ENCODE peak calls at places on chromosomes 5 and 9, in five cellular contexts. G is IMR-90, E is K562, H is A549, F is GM12878. Q is an unnamed sample.

GRCh38 chr5:168022761-168023160 is 268.7 kb upstream of the WWC1 start:
- DNase-seq in E (no peak), F (no peak), G (no peak), H (no peak), Q (peak)

GRCh38 chr5:179908528-179908927 is 831 bp upstream of the TBC1D9B start:
- DNase-seq in E (no peak), F (no peak), G (no peak), H (no peak), Q (peak)

GRCh38 chr5:167030500-167031120 is 1260.8 kb upstream of the WWC1 start:
- DNase-seq in E (no peak), F (no peak), H (peak), G (no peak), Q (peak)

GRCh38 chr9:29211681-29212589 is 1638.7 kb upstream of the C9orf72 start:
- DNase-seq in H (peak), G (no peak), F (no peak), E (no peak), Q (peak)

GRCh38 chr5:54904425-54904824 is 81.0 kb downstream of the ESM1 start:
- DNase-seq in G (peak), H (no peak), F (no peak), E (peak), Q (no peak)

GRCh38 chr5:113520429-113520828 is 6.9 kb downstream of the YTHDC2 start:
- DNase-seq in E (no peak), H (no peak), F (peak), G (peak), Q (no peak)

GRCh38 chr9:87387351-87388055 is 110.2 kb upstream of the DAPK1 start:
- DNase-seq in G (no peak), E (peak), F (no peak), H (no peak), Q (no peak)

GRCh38 chr9:127022913-127023665 is 99.3 kb downstream of the ANGPTL2 start:
- DNase-seq in G (no peak), E (no peak), F (no peak), H (no peak), Q (no peak)

GRCh38 chr9:122190597-122191381 is 31.1 kb downstream of the MORN5 start:
- DNase-seq in E (no peak), F (no peak), G (peak), H (no peak), Q (no peak)

GRCh38 chr5:124678992-124679519 is 67.4 kb downstream of the ZNF608 start:
- DNase-seq in H (no peak), F (no peak), G (no peak), E (no peak), Q (no peak)

GRCh38 chr5:322942-323879 is 1.7 kb downstream of the AHRR start:
- DNase-seq in H (no peak), G (peak), F (no peak), E (no peak), Q (no peak)

GRCh38 chr5:55847837-55848236 is 3.3 kb upstream of the IL31RA start:
- DNase-seq in F (no peak), G (peak), E (no peak), H (no peak), Q (no peak)

GRCh38 chr9:14768561-14769234 is 46.2 kb upstream of the CER1 start:
- DNase-seq in G (peak), H (peak), F (no peak), E (peak), Q (peak)

GRCh38 chr5:173567548-173567947 is 48.9 kb downstream of the BOD1 start:
- DNase-seq in G (peak), F (no peak), E (no peak), H (no peak), Q (no peak)

GRCh38 chr9:77981332-77981731 is 50.3 kb downstream of the GNAQ start:
- DNase-seq in G (peak), H (no peak), E (no peak), F (no peak), Q (no peak)

GRCh38 chr5:21919417-21920022 is 933.6 kb downstream of the CDH12 start:
- DNase-seq in F (peak), E (peak), G (peak), H (peak), Q (peak)

GRCh38 chr9:135525241-135526088 is 4.2 kb downstream of the LCN1 start:
- DNase-seq in G (no peak), F (no peak), H (no peak), E (no peak), Q (no peak)

GRCh38 chr5:150180241-150181027 is 9.4 kb upstream of the SLC6A7 start:
- DNase-seq in G (peak), E (no peak), F (no peak), H (no peak), Q (no peak)

GRCh38 chr5:148957591-148958202 is 105.2 kb downstream of the SH3TC2 start:
- DNase-seq in E (peak), H (no peak), F (no peak), G (peak), Q (peak)

GRCh38 chr5:109411627-109412026 is 1.9 kb upstream of the PJA2 start:
- DNase-seq in E (peak), G (peak), H (peak), F (no peak), Q (no peak)

GRCh38 chr5:54184797-54185196 is 125.6 kb downstream of the ARL15 start:
- DNase-seq in E (no peak), G (no peak), F (no peak), H (no peak), Q (no peak)

GRCh38 chr5:2981652-2982051 is 230.2 kb upstream of the IRX2 start:
- DNase-seq in H (no peak), G (no peak), F (no peak), E (no peak), Q (no peak)

GRCh38 chr5:51846015-51846414 is 462.8 kb downstream of the ISL1 start:
- DNase-seq in H (no peak), E (no peak), G (no peak), F (no peak), Q (no peak)

GRCh38 chr5:176866913-176867312 is 32.2 kb downstream of the HK3 start:
- DNase-seq in H (no peak), G (no peak), F (no peak), E (no peak), Q (peak)

GRCh38 chr9:108021311-108021710 is 531.7 kb upstream of the KLF4 start:
- DNase-seq in H (no peak), F (no peak), E (no peak), G (no peak), Q (no peak)

GRCh38 chr5:32908646-32909045 is 197.5 kb downstream of the NPR3 start:
- DNase-seq in E (no peak), F (no peak), H (no peak), G (no peak), Q (no peak)

GRCh38 chr5:133565993-133566392 is 46.3 kb downstream of the FSTL4 start:
- DNase-seq in G (peak), H (no peak), E (peak), F (no peak), Q (no peak)

GRCh38 chr9:3008091-3008490 is 164.2 kb upstream of the PUM3 start:
- DNase-seq in F (no peak), G (no peak), H (no peak), E (no peak), Q (no peak)

GRCh38 chr5:98784411-98784810 is 10.9 kb downstream of the RGMB start:
- DNase-seq in H (no peak), G (no peak), F (no peak), E (no peak), Q (no peak)

GRCh38 chr9:89533396-89534187 is 35.7 kb upstream of the SEMA4D start:
- DNase-seq in F (no peak), H (no peak), E (no peak), G (no peak), Q (peak)

GRCh38 chr9:77953590-77953989 is 78.0 kb downstream of the GNAQ start:
- DNase-seq in E (no peak), F (no peak), G (no peak), H (no peak), Q (no peak)

GRCh38 chr5:60649288-60649917 is 50.6 kb downstream of the DEPDC1B start:
- DNase-seq in F (peak), G (peak), H (peak), E (peak), Q (peak)

GRCh38 chr5:57696906-57697590 is 214.4 kb upstream of the ACTBL2 start:
- DNase-seq in E (no peak), G (peak), H (no peak), F (no peak), Q (no peak)

GRCh38 chr5:39652036-39652435 is 227.3 kb upstream of the DAB2 start:
- DNase-seq in H (no peak), F (no peak), G (no peak), E (no peak), Q (no peak)
- TF ChIP-seq RCOR1 in H (no peak), F (no peak), G (no peak), E (no peak), Q (no peak)

GRCh38 chr9:97907051-97907450 is 15.2 kb downstream of the TRMO start:
- DNase-seq in E (no peak), F (no peak), G (no peak), H (no peak), Q (no peak)
- TF ChIP-seq RCOR1 in E (no peak), F (no peak), G (no peak), H (no peak), Q (no peak)

GRCh38 chr9:83617299-83617698 is 5.6 kb upstream of the IDNK start:
- DNase-seq in E (no peak), H (no peak), G (no peak), F (no peak), Q (no peak)

GRCh38 chr9:83623634-83623991 is 670 bp downstream of the IDNK start:
- DNase-seq in G (no peak), E (no peak), F (no peak), H (no peak), Q (no peak)

GRCh38 chr9:83622433-83622813 is 520 bp upstream of the IDNK start:
- DNase-seq in H (no peak), F (no peak), G (no peak), E (no peak), Q (peak)

GRCh38 chr9:83622814-83623633 is at the start of gene IDNK:
- DNase-seq in E (peak), G (peak), H (peak), F (no peak), Q (peak)

GRCh38 chr9:83620841-83621636 is 1.9 kb upstream of the IDNK start:
- DNase-seq in G (peak), H (peak), F (no peak), E (peak), Q (peak)
- TF ChIP-seq RCOR1 in G (no peak), H (no peak), F (no peak), E (no peak), Q (no peak)

GRCh38 chr5:75055727-75056144 is 3.4 kb upstream of the GCNT4 start:
- DNase-seq in H (no peak), E (no peak), F (no peak), G (peak), Q (no peak)
- TF ChIP-seq RCOR1 in H (no peak), E (no peak), F (no peak), G (no peak), Q (no peak)

DNA sequence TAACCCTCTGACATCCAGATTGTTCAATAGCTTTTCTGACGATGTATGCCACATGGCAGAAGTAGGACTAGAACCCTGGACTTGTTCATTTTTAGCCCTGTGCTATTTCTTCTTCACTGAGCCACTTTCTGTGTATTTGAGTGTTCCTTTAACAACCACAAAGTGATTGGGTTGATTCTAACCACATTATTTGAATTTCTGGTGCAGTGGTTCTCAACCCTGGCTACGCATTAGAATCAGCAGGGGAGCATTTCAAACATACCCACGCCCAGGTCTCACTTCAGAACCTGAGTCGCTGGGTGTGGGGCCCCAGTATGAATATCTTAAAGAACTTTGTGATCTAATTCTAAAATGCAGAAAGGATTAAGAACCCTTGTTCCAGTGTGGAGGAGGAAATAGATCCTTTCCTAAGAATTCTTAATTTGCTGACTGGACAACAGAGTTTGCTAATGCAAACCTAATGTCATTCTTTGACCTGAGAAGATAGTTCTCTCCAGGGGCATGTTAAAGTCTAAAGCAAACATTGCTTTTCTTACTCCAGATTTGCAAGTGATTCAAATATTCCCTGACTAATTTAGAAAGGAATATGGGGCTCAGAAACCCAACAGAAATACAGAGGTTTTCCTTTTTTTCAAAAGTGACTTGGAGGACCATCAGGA is 75.4 kb upstream of the GDNF start:
- DNase-seq in G (no peak), E (no peak), H (no peak), F (peak), Q (no peak)
- TF ChIP-seq RCOR1 in G (no peak), E (no peak), H (no peak), F (no peak), Q (no peak)

DNA sequence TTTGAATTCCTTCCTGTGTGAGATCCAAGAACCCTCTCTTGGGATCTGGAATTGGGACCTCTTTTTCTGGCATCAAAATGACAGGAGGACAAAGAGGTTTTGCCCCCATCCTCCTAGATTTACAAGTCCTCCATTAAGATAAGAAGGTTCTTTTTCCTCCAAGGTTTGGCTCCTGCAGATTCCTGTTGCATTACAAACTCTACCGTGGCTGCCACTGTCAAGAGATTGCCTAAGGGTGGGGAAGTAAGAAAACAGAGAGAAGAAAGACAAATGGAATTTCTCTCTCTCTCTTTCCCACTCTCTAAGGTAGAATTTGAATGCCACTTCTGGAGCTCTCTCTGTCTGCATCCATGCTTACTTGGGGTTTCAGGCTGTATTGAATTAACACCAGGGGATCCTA is 12.0 kb upstream of the SVEP1 start:
- DNase-seq in G (peak), H (no peak), E (no peak), F (no peak), Q (no peak)
- TF ChIP-seq RCOR1 in G (no peak), H (no peak), E (no peak), F (no peak), Q (no peak)

DNA sequence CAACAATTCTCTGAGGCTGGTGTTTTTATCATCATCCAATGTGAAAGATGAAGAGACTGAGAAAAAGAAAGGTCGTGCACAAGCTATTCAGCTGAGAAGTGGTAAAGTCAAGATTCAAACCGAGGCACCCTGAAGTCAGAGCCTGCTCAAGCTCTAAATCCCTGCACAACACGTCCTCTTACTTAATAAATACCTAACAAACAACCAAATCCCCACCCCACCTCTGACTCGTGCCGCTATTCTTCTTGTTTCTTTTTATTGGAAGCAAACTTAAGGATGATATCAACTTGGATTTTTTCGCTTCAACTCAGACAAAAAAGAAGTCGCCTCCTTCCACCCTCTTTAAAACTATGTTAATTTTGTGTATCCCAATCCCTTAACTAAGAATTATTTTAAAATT is 140.2 kb downstream of the CEP120 start:
- DNase-seq in F (no peak), G (no peak), E (no peak), H (no peak), Q (no peak)
- TF ChIP-seq RCOR1 in F (no peak), G (no peak), E (no peak), H (no peak), Q (no peak)

DNA sequence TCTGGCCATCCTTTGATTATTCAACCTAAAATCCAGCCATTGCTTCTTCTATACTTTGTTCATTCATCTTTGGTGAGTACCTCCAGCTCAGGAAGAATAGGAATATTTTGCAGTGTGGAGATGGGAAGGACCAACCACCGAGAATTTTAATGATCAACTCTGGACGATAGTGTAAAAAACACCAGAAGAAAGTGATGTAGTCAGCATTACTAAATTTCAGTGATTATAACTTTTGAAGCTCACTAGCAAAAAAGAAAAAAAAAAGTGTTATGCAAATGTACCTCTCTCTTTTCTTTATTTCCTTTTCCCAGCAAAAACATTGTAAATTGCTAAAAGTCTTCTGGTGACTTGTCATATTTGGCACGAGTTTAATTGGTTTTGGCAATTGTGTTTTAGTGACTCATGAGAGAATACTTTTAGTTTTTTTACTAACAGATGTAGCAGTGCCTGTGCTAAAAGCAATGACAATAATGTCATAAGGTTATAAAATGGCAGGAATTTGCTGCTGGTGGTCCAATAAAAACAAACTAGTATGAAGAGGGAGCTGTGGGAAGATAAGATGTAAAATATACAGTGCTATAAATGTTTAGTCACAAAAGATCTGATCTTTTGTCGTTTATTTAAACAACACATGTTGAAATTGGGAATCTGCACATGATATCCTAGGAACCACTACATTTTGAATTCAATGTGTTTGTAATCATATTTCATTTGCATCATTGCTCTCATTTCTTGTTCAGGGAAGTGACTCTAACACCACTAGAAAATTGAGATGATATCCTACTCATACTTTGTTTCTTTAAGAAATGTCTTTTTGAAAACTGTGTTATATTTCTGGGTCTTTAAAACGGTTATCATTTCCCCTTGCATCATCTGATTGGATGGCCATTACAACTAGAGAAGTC is 81.3 kb upstream of the ERCC6L2 start:
- DNase-seq in F (no peak), H (no peak), E (no peak), G (peak), Q (no peak)
- TF ChIP-seq RCOR1 in F (no peak), H (no peak), E (no peak), G (peak), Q (no peak)